ENCODE peak calls at places on chromosomes 3 and 15, in seven cellular contexts. U is AG10803; W is CD4-positive, alpha-beta memory T cell; T is activated CD8-positive, alpha-beta memory T cell treated with anti-CD3 and anti-CD28 coated beads, Interleukin-2, amount 50 U/mL, for 48 hours; A is LoVo; E is suprapubic skin; C is T47D. X is an unnamed sample.
A peak's percentile ranks its signal among the peaks of the same experiment; 100 is the strongest.

GRCh38 chr15:82045179-82045891 is 483 bp downstream of the MEX3B start:
- DNase-seq in E (peak; percentile 74), T (peak; percentile 64), A (peak; percentile 29), U (peak; percentile 46), C (peak; percentile 41), W (peak; percentile 22), X (peak; percentile 78)

GRCh38 chr3:50339485-50340196 is 995 bp downstream of the RASSF1 start:
- DNase-seq in A (no peak), W (no peak), T (no peak), C (no peak), E (no peak), U (peak; percentile 70), X (no peak)

GRCh38 chr3:112228786-112229185 is 65.2 kb downstream of the SLC9C1 start:
- DNase-seq in W (no peak), C (no peak), U (no peak), T (no peak), A (no peak), E (no peak), X (no peak)

GRCh38 chr15:52179278-52180195 is 11.7 kb downstream of the GNB5 start:
- DNase-seq in C (peak; percentile 90), E (peak; percentile 92), U (peak; percentile 68), T (peak; percentile 89), A (peak; percentile 89), W (peak; percentile 92), X (peak; percentile 88)

GRCh38 chr15:80536231-80536630 is 132.0 kb downstream of the ARNT2 start:
- DNase-seq in T (no peak), E (no peak), W (no peak), C (no peak), A (no peak), U (no peak), X (no peak)

GRCh38 chr3:175155172-175155571 is 296.0 kb downstream of the NAALADL2 start:
- DNase-seq in E (no peak), W (no peak), C (no peak), T (no peak), U (no peak), A (no peak), X (no peak)

GRCh38 chr3:108133858-108134554 is 43.2 kb upstream of the CD47 start:
- DNase-seq in W (no peak), C (no peak), A (no peak), U (no peak), E (no peak), T (no peak), X (no peak)

GRCh38 chr3:56916697-56917336 is 115.1 kb upstream of the ARHGEF3 start:
- DNase-seq in E (no peak), T (no peak), W (no peak), C (no peak), U (no peak), A (no peak), X (no peak)

GRCh38 chr3:150528359-150528797 is 17.9 kb downstream of the SERP1 start:
- DNase-seq in T (no peak), A (no peak), C (no peak), U (peak; percentile 31), W (peak; percentile 25), E (no peak), X (no peak)

GRCh38 chr15:62957130-62957529 is 85.4 kb upstream of the TPM1 start:
- DNase-seq in U (peak; percentile 41), A (no peak), T (no peak), C (no peak), W (no peak), E (no peak), X (no peak)

GRCh38 chr15:100602822-100603393 is 519 bp downstream of the ASB7 start:
- DNase-seq in W (peak; percentile 30), C (no peak), A (peak; percentile 41), T (peak; percentile 67), U (peak; percentile 17), E (no peak), X (no peak)